ENCODE peak calls at places on chromosome 5, in eight cellular contexts. T is hepatocyte, M is OCI-LY7, X is PC-3, H is GM23248, W is neural progenitor cell, B is GM23338, V is MM.1S. C is an unnamed sample.
A peak's percentile ranks its signal among the peaks of the same experiment; 100 is the strongest.

GRCh38 chr5:110896901-110897300 is 158.1 kb downstream of the SLC25A46 start:
- DNase-seq in X (no peak), B (no peak), H (peak; percentile 26), W (no peak), V (no peak), T (no peak), M (no peak), C (no peak)

GRCh38 chr5:175652741-175653663 is 4.9 kb upstream of the HRH2 start:
- DNase-seq in B (no peak), W (no peak), M (no peak), H (no peak), V (peak; percentile 89), X (no peak), T (no peak), C (no peak)

GRCh38 chr5:135139397-135140134 is 105.5 kb upstream of the PITX1 start:
- DNase-seq in H (peak; percentile 90), T (peak; percentile 84), B (no peak), W (no peak), V (no peak), M (no peak), X (peak; percentile 70), C (no peak)

GRCh38 chr5:139457653-139458306 is 4.8 kb downstream of the ECSCR start:
- DNase-seq in V (peak; percentile 11), M (no peak), B (no peak), X (no peak), T (no peak), W (no peak), H (no peak), C (no peak)

GRCh38 chr5:91456928-91457571 is 73.9 kb upstream of the ARRDC3 start:
- DNase-seq in X (no peak), M (no peak), B (peak; percentile 7), V (no peak), W (no peak), H (no peak), T (no peak), C (no peak)

GRCh38 chr5:105639068-105639467 is 2031.7 kb downstream of the EFNA5 start:
- DNase-seq in V (no peak), H (no peak), B (peak; percentile 59), W (peak; percentile 69), M (no peak), X (no peak), T (peak; percentile 5), C (no peak)

GRCh38 chr5:179755022-179755421 is 22.4 kb downstream of the MAML1 start:
- DNase-seq in B (peak; percentile 68), X (no peak), H (no peak), V (no peak), T (peak; percentile 38), W (no peak), M (no peak), C (no peak)

GRCh38 chr5:134139377-134139851 is 24.9 kb downstream of the TCF7 start:
- DNase-seq in B (no peak), H (no peak), W (no peak), M (no peak), X (no peak), T (no peak), V (no peak), C (no peak)

GRCh38 chr5:54518146-54519082 is 855 bp downstream of the SNX18 start:
- DNase-seq in X (peak; percentile 21), H (peak; percentile 76), V (peak; percentile 42), T (peak; percentile 81), B (peak; percentile 60), M (peak; percentile 31), W (peak; percentile 80), C (peak; percentile 82)

GRCh38 chr5:127290019-127290945 is at the start of gene MEGF10:
- DNase-seq in X (peak; percentile 46), T (peak; percentile 71), H (peak; percentile 73), W (peak; percentile 85), B (peak; percentile 89), V (peak; percentile 36), M (no peak), C (peak; percentile 83)

GRCh38 chr5:72648511-72648910 is 141.3 kb upstream of the ZNF366 start:
- DNase-seq in X (peak; percentile 6), V (no peak), T (no peak), H (peak; percentile 45), B (no peak), W (no peak), M (no peak), C (no peak)

GRCh38 chr5:179267671-179268071 is 77.6 kb downstream of the ADAMTS2 start:
- DNase-seq in M (no peak), H (peak; percentile 71), W (no peak), T (no peak), B (no peak), V (no peak), X (no peak), C (peak; percentile 68)

GRCh38 chr5:171714286-171714685 is 71.3 kb upstream of the SMIM23 start:
- DNase-seq in V (no peak), B (no peak), M (no peak), W (no peak), H (no peak), X (no peak), T (no peak), C (no peak)

GRCh38 chr5:170553218-170553617 is 49.4 kb downstream of the KCNIP1 start:
- DNase-seq in W (no peak), V (no peak), X (no peak), H (no peak), T (no peak), B (no peak), M (no peak), C (no peak)

GRCh38 chr5:60519372-60519771 is 180.6 kb downstream of the DEPDC1B start:
- DNase-seq in H (no peak), B (no peak), W (no peak), T (no peak), M (no peak), X (no peak), V (no peak), C (no peak)

GRCh38 chr5:92508271-92508670 is 1072.7 kb downstream of the NR2F1-AS1 start:
- DNase-seq in X (peak; percentile 2), M (no peak), H (no peak), W (no peak), B (no peak), T (no peak), V (no peak), C (no peak)

GRCh38 chr5:92500752-92501151 is 1080.3 kb downstream of the NR2F1-AS1 start:
- DNase-seq in H (no peak), B (no peak), X (no peak), W (no peak), T (no peak), V (peak; percentile 63), M (no peak), C (no peak)

GRCh38 chr5:92505925-92506324 is 1075.1 kb downstream of the NR2F1-AS1 start:
- DNase-seq in X (no peak), M (no peak), V (peak; percentile 72), W (no peak), B (no peak), H (peak; percentile 20), T (no peak), C (no peak)

GRCh38 chr5:92504346-92504745 is 1076.7 kb downstream of the NR2F1-AS1 start:
- DNase-seq in X (peak; percentile 27), B (peak; percentile 11), T (no peak), H (no peak), V (peak; percentile 93), M (no peak), W (no peak), C (no peak)

GRCh38 chr5:92505145-92505544 is 1075.9 kb downstream of the NR2F1-AS1 start:
- DNase-seq in V (no peak), T (no peak), M (no peak), X (no peak), W (no peak), B (no peak), H (peak; percentile 29), C (no peak)
- TF ChIP-seq EZH2phosphoT487 in V (no peak), T (no peak), M (no peak), X (no peak), W (no peak), B (no peak), H (no peak), C (no peak)

DNA sequence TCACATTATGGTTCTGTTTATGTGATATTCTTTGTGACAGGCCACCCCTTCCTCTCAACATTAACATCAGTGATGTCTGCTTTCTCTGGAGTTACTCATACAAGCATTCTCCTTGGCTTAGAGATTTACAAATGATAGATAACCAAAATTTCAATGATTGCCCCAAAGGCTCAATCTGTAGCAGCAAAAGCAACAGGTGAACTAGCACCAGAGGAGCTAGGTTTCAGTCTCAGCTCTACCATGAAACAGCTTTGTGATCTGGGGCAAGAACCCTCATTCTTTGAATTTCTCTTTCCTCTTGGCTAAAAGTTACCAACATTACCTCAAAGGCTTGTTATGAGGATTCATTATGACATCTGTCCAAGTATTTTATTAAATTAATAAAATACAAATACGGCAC is 120.5 kb downstream of the PPP2R2B start:
- DNase-seq in W (no peak), B (no peak), M (no peak), V (no peak), H (no peak), X (no peak), T (no peak), C (no peak)
- TF ChIP-seq EZH2phosphoT487 in W (no peak), B (no peak), M (no peak), V (no peak), H (no peak), X (no peak), T (no peak), C (no peak)

DNA sequence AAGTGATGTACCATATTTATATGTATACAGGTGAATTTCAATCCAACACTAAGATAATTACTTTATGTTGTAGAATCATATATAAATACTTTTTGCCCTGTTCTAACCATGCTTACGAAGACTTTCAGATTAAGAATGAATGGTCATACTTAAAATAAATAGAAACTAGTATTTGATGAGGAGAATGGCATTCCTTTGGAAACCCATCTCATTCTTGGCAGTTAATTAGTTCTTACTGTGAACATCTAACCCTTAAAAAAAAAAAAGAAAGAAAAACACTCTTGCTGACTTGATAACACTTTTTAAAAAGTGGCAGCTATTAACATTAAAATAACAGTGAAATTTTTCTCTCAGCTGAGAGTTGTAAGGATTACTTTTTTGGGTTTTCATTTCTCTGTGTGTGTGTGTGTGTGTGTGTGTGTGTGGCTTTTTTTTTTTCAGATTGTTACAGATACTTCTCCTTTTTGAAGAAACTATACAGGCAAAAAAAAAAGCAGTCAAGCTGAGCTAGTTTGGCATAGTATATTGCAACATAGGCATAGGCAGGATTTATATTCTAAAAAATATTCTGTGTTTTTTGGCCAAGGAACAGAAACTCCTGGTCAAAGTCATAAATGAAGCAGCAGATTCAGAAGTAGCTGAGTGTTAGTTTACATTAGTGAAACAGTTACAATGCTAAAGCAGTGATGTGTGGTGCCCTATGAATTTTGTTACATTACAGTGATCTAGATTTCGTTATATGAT is 163.5 kb downstream of the CD180 start:
- DNase-seq in M (no peak), V (no peak), H (peak; percentile 61), X (no peak), W (no peak), T (no peak), B (no peak), C (no peak)
- TF ChIP-seq EZH2phosphoT487 in M (no peak), V (no peak), H (no peak), X (no peak), W (no peak), T (no peak), B (no peak), C (no peak)

DNA sequence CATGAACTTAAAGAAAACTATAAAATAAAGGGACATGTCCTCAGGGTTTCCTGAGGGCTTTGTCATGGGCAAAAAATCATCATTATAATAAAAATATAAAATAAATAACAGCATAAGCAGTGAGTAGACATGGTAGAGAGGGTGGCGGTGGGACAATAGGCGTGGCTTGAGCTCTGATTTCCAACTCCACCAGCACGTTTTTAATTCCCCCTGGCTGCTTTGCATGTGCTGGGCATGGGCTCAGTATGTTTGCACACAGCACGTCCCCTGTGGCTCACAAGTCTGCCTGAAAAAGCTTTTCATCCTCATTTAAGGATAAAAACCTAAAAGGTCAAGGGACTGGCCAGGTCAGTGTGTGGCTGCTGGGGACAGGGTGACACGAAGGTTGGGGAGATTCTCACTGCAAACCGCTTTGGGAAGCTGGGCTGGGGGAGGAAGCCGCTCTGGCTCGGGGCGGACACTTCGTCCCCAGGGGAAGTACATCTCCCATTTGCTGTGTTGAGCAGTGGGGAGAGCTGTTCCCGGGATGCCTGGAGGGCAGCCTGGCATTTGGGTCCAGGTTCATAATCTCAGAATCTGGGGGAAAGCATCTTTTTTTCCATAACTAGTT is 32.6 kb downstream of the NKX2-5 start:
- DNase-seq in B (no peak), V (no peak), X (no peak), M (no peak), T (no peak), H (no peak), W (peak; percentile 16), C (no peak)
- TF ChIP-seq EZH2phosphoT487 in B (no peak), V (no peak), X (no peak), M (no peak), T (no peak), H (no peak), W (no peak), C (no peak)

C was measured in SK-N-SH.